ENCODE peak calls at places on chromosomes 2 and 18, in six cellular contexts. A is glutamatergic neuron, J is endodermal cell, K is nephron progenitor cell, Q is NB4, E is spleen. F is an unnamed sample.
A peak's percentile ranks its signal among the peaks of the same experiment; 100 is the strongest.

GRCh38 chr2:176934869-176935415 is 277.7 kb upstream of the HNRNPA3 start:
- DNase-seq in E (no peak), K (no peak), A (no peak), J (no peak), Q (no peak), F (no peak)

GRCh38 chr2:95669441-95669994 is 77.7 kb downstream of the TRIM43 start:
- DNase-seq in K (no peak), A (no peak), E (no peak), Q (peak; percentile 39), J (no peak), F (no peak)

GRCh38 chr2:205586626-205587025 is 95.7 kb upstream of the NRP2 start:
- DNase-seq in Q (no peak), K (no peak), E (no peak), A (no peak), J (no peak), F (no peak)

GRCh38 chr2:18961991-18962421 is 372.6 kb upstream of the NT5C1B start:
- DNase-seq in K (no peak), A (no peak), Q (no peak), E (no peak), J (no peak), F (no peak)

GRCh38 chr2:146135245-146135644 is 1615.3 kb upstream of the ZEB2 start:
- DNase-seq in A (no peak), Q (no peak), K (no peak), J (peak; percentile 32), E (no peak), F (no peak)

GRCh38 chr2:100107911-100108647 is 34.3 kb downstream of the AFF3 start:
- DNase-seq in K (peak; percentile 56), A (peak; percentile 75), E (no peak), Q (no peak), J (peak; percentile 24), F (no peak)

GRCh38 chr2:44817673-44818335 is 123.7 kb upstream of the SIX3 start:
- DNase-seq in E (no peak), K (no peak), J (no peak), A (no peak), Q (no peak), F (no peak)

GRCh38 chr2:179606141-179606540 is 255.3 kb downstream of the ZNF385B start:
- DNase-seq in A (no peak), K (no peak), Q (no peak), J (no peak), E (no peak), F (no peak)

DNA sequence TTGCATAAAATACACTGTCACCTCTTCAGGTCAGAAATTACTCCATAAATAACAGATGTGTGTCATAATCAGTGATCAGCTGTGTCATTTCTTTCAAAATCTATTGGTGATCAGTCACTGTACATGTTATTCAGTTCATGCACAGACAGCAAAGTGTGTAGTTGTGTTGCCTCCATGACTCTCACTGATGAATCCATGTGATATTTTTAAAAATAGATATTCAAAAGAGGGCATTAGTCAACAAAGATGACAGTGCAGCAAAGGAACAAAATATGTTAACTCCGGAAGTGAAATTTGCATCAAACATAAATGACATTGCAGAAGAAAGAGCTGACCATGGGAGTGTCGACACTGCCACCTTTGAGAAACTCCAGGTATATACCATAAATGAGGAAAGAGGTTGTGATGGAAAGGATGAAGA is 17.1 kb upstream of the MCM6 start:
- DNase-seq in A (no peak), K (no peak), Q (no peak), E (no peak), J (no peak), F (peak; percentile 49)
- TF ChIP-seq CTCF in A (no peak), K (no peak), Q (no peak), E (no peak), J (no peak), F (peak; percentile 31)

GRCh38 chr2:43193652-43193995 is 32.8 kb downstream of the ZFP36L2 start:
- DNase-seq in K (no peak), A (no peak), J (no peak), E (no peak), Q (no peak), F (no peak)

GRCh38 chr2:43192939-43193651 is 33.3 kb downstream of the ZFP36L2 start:
- DNase-seq in E (no peak), Q (no peak), J (no peak), A (no peak), K (no peak), F (no peak)

GRCh38 chr2:43190305-43191052 is 35.9 kb downstream of the ZFP36L2 start:
- DNase-seq in J (no peak), A (no peak), K (no peak), Q (no peak), E (no peak), F (no peak)

GRCh38 chr2:43193996-43194869 is 32.2 kb downstream of the ZFP36L2 start:
- DNase-seq in J (peak; percentile 68), K (no peak), A (no peak), E (no peak), Q (no peak), F (no peak)

GRCh38 chr2:43192039-43192438 is 34.4 kb downstream of the ZFP36L2 start:
- DNase-seq in K (no peak), Q (peak; percentile 60), A (no peak), E (no peak), J (peak; percentile 84), F (no peak)
- TF ChIP-seq CTCF in K (no peak), Q (peak; percentile 41), A (no peak), E (no peak), J (peak; percentile 77), F (no peak)

GRCh38 chr2:143852748-143853147 is 667.2 kb downstream of the ZEB2 start:
- DNase-seq in A (peak; percentile 43), E (no peak), J (peak; percentile 80), Q (peak; percentile 39), K (peak; percentile 16), F (no peak)
- TF ChIP-seq CTCF in A (no peak), E (no peak), J (peak; percentile 78), Q (peak; percentile 20), K (no peak), F (no peak)

DNA sequence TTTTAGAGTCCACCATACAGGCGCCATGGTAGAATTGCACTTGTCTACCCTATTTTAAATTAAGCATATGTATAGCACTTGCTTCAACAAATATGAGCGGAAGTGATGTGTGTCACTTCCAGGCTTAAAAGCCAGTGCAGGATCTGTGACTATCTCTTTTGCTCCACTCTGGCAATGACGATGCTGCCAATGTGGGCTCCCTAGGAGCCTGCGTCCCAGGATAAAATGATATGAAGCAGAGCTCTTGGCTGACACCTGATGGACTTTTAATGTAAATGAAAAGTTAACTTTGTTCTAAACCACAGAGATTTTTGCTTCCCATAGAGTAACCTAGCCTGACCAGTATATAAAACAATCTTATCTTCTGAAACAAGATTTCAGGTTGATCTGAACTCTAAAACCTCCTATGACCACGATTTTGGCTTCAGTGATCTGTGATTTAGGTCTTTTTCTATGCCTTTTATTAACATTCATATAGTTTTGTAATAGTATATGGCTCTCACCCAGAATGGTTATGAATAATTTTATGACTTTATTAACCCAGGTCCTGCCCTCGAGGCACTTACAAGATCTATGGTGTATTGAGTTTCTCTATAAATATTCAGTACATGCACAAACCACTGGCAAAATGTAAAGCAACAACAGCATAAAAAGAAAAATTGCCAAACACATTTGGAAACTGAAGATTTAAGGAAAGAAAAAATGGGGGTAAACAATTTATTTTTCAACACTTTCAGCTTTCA is 422.5 kb upstream of the PIK3C3 start:
- DNase-seq in E (no peak), J (peak; percentile 55), Q (peak; percentile 11), A (no peak), K (no peak), F (no peak)
- TF ChIP-seq CTCF in E (no peak), J (peak; percentile 73), Q (no peak), A (no peak), K (no peak), F (no peak)

GRCh38 chr2:143056548-143056947 is 72.7 kb upstream of the ARHGAP15 start:
- DNase-seq in A (no peak), E (no peak), J (no peak), K (no peak), Q (no peak), F (no peak)
- TF ChIP-seq CTCF in A (no peak), E (no peak), J (no peak), K (no peak), Q (no peak), F (no peak)

GRCh38 chr18:1499265-1499664 is 594.6 kb downstream of the ADCYAP1 start:
- DNase-seq in Q (peak; percentile 2), E (no peak), J (no peak), A (no peak), K (no peak), F (no peak)
- TF ChIP-seq CTCF in Q (no peak), E (no peak), J (peak; percentile 44), A (no peak), K (no peak), F (no peak)